ENCODE peak calls at places on chromosome 15, in eight cellular contexts. J is DMS153; H is neural crest cell; C is left cardiac atrium; B is IMR-90; O is T-helper 2 cell; I is activated CD8-positive, alpha-beta memory T cell treated with anti-CD3 and anti-CD28 coated beads for 48 hours; Q is pons. E is an unnamed sample.

GRCh38 chr15:65423150-65423976 is 616 bp upstream of the IGDCC4 start:
- DNase-seq in J (no peak), H (no peak), C (no peak), B (no peak), O (no peak), I (no peak), Q (no peak), E (no peak)

GRCh38 chr15:59999558-60000112 is 4.5 kb upstream of the FOXB1 start:
- DNase-seq in J (no peak), H (no peak), C (no peak), B (no peak), O (no peak), I (no peak), Q (no peak), E (no peak)

GRCh38 chr15:68318008-68318835 is 40.7 kb downstream of the FEM1B start:
- DNase-seq in J (no peak), H (no peak), C (no peak), B (no peak), O (no peak), I (no peak), Q (no peak), E (no peak)

GRCh38 chr15:90839187-90840071 is 29.0 kb upstream of the FURIN start:
- DNase-seq in J (no peak), H (peak; percentile 12), C (peak; percentile 40), B (peak; percentile 14), O (no peak), I (no peak), Q (peak; percentile 21), E (no peak)

GRCh38 chr15:73632670-73633058 is 525 bp downstream of the NPTN start:
- DNase-seq in J (no peak), H (peak; percentile 23), C (peak; percentile 51), B (no peak), O (no peak), I (peak; percentile 16), Q (no peak), E (peak; percentile 11)

GRCh38 chr15:80567721-80568157 is 127.4 kb upstream of the ABHD17C start:
- DNase-seq in J (peak; percentile 29), H (peak; percentile 49), C (peak; percentile 45), B (peak; percentile 89), O (no peak), I (no peak), Q (peak; percentile 83), E (no peak)

GRCh38 chr15:67098768-67099282 is 33.4 kb downstream of the SMAD3 start:
- DNase-seq in J (no peak), H (no peak), C (no peak), B (no peak), O (no peak), I (no peak), Q (no peak), E (no peak)

GRCh38 chr15:81029416-81030367 is 29.0 kb downstream of the TLNRD1 start:
- DNase-seq in J (no peak), H (no peak), C (no peak), B (peak; percentile 31), O (no peak), I (no peak), Q (no peak), E (no peak)

GRCh38 chr15:34122771-34123183 is 20.9 kb downstream of the PGBD4 start:
- DNase-seq in J (no peak), H (no peak), C (no peak), B (peak; percentile 97), O (no peak), I (no peak), Q (no peak), E (no peak)

GRCh38 chr15:94119923-94120775 is 111.2 kb upstream of the MCTP2 start:
- DNase-seq in J (peak; percentile 57), H (peak; percentile 51), C (peak; percentile 40), B (peak; percentile 82), O (no peak), I (no peak), Q (peak; percentile 94), E (peak; percentile 3)

GRCh38 chr15:86445750-86446149 is 366.1 kb downstream of the AGBL1 start:
- DNase-seq in J (no peak), H (no peak), C (no peak), B (no peak), O (no peak), I (no peak), Q (no peak), E (no peak)

GRCh38 chr15:69643476-69643875 is 190.9 kb downstream of the RPLP1 start:
- DNase-seq in J (no peak), H (no peak), C (no peak), B (no peak), O (no peak), I (no peak), Q (no peak), E (no peak)

GRCh38 chr15:63503739-63504246 is 600 bp upstream of the USP3 start:
- DNase-seq in J (no peak), H (no peak), C (peak; percentile 80), B (peak; percentile 93), O (peak; percentile 60), I (no peak), Q (peak; percentile 53), E (peak; percentile 78)

GRCh38 chr15:81619002-81619401 is 245.0 kb upstream of the TMC3 start:
- DNase-seq in J (no peak), H (no peak), C (no peak), B (no peak), O (no peak), I (no peak), Q (no peak), E (no peak)

GRCh38 chr15:68192117-68192516 is 13.0 kb downstream of the CALML4 start:
- DNase-seq in J (no peak), H (no peak), C (no peak), B (no peak), O (no peak), I (no peak), Q (no peak), E (no peak)

E was measured in CD4-positive, alpha-beta T cell.